ENCODE peak calls at places on chromosomes 12 and 14, in seven cellular contexts. E, M, H, F, X, I and J are unnamed samples.

GRCh38 chr14:79418649-79419415 is 792.5 kb downstream of the DIO2 start:
- DNase-seq in E (no peak), M (no peak), H (no peak), F (no peak), X (no peak), I (no peak), J (no peak)

GRCh38 chr12:26523708-26524150 is 309.3 kb downstream of the ITPR2 start:
- DNase-seq in E (peak), M (peak), H (no peak), F (peak), X (no peak), I (no peak), J (no peak)

GRCh38 chr12:47221256-47222023 is 141.7 kb upstream of the AMIGO2 start:
- DNase-seq in E (no peak), M (no peak), H (no peak), F (no peak), X (no peak), I (peak), J (no peak)

GRCh38 chr12:53052419-53053222 is 2.8 kb downstream of the TNS2 start:
- DNase-seq in E (peak), M (peak), H (peak), F (peak), X (no peak), I (no peak), J (no peak)

GRCh38 chr14:24943024-24943423 is 106.9 kb downstream of the STXBP6 start:
- DNase-seq in E (no peak), M (peak), H (no peak), F (no peak), X (peak), I (no peak), J (peak)

GRCh38 chr12:98453070-98453469 is 62.3 kb upstream of the TMPO start:
- DNase-seq in E (no peak), M (no peak), H (no peak), F (no peak), X (no peak), I (no peak), J (no peak)

GRCh38 chr14:33589334-33589733 is 361.5 kb downstream of the EGLN3 start:
- DNase-seq in E (peak), M (peak), H (no peak), F (no peak), X (no peak), I (no peak), J (peak)

GRCh38 chr12:21656931-21657335 is 709 bp downstream of the LDHB start:
- DNase-seq in E (peak), M (no peak), H (peak), F (peak), X (peak), I (peak), J (peak)

GRCh38 chr14:61153436-61153835 is 127.7 kb downstream of the TMEM30B start:
- DNase-seq in E (no peak), M (no peak), H (peak), F (no peak), X (peak), I (no peak), J (no peak)

GRCh38 chr14:79016828-79017505 is 846.8 kb downstream of the NRXN3 start:
- DNase-seq in E (no peak), M (no peak), H (peak), F (no peak), X (no peak), I (no peak), J (peak)

GRCh38 chr12:129237881-129238280 is 384.6 kb downstream of the GLT1D1 start:
- DNase-seq in E (no peak), M (no peak), H (no peak), F (no peak), X (no peak), I (no peak), J (no peak)

GRCh38 chr12:98828802-98829600 is 183.9 kb downstream of the APAF1 start:
- DNase-seq in E (no peak), M (no peak), H (no peak), F (no peak), X (no peak), I (no peak), J (no peak)

GRCh38 chr12:93793983-93794382 is 116.8 kb downstream of the CRADD start:
- DNase-seq in E (no peak), M (no peak), H (no peak), F (no peak), X (no peak), I (no peak), J (no peak)

GRCh38 chr12:74066476-74066875 is 471.2 kb upstream of the ATXN7L3B start:
- DNase-seq in E (no peak), M (no peak), H (no peak), F (no peak), X (no peak), I (no peak), J (peak)

GRCh38 chr12:56520025-56520810 is 1.4 kb upstream of the RBMS2 start:
- DNase-seq in E (no peak), M (peak), H (no peak), F (peak), X (no peak), I (no peak), J (no peak)

GRCh38 chr12:58186914-58187313 is 245.5 kb downstream of the ATP23 start:
- DNase-seq in E (no peak), M (no peak), H (no peak), F (no peak), X (no peak), I (no peak), J (no peak)

GRCh38 chr14:67999290-67999689 is 179.7 kb downstream of the RAD51B start:
- DNase-seq in E (no peak), M (no peak), H (peak), F (no peak), X (no peak), I (no peak), J (no peak)

GRCh38 chr14:97705976-97706375 is 908.8 kb downstream of the VRK1 start:
- DNase-seq in E (no peak), M (no peak), H (no peak), F (no peak), X (no peak), I (no peak), J (no peak)

GRCh38 chr14:68285421-68286179 is 466.0 kb downstream of the RAD51B start:
- DNase-seq in E (no peak), M (no peak), H (no peak), F (no peak), X (no peak), I (no peak), J (no peak)

GRCh38 chr14:105326891-105327694 is 12.5 kb downstream of the PACS2 start:
- DNase-seq in E (no peak), M (no peak), H (no peak), F (no peak), X (peak), I (no peak), J (no peak)

GRCh38 chr12:73935817-73936216 is 601.8 kb upstream of the ATXN7L3B start:
- DNase-seq in E (no peak), M (no peak), H (no peak), F (no peak), X (peak), I (no peak), J (no peak)

GRCh38 chr12:659090-659683 is 4.1 kb downstream of the NINJ2 start:
- DNase-seq in E (no peak), M (no peak), H (no peak), F (no peak), X (peak), I (no peak), J (no peak)

GRCh38 chr12:45290218-45290609 is 74.3 kb downstream of the ANO6 start:
- DNase-seq in E (no peak), M (no peak), H (no peak), F (no peak), X (no peak), I (no peak), J (no peak)

GRCh38 chr12:59787610-59788009 is 191.8 kb downstream of the SLC16A7 start:
- DNase-seq in E (no peak), M (no peak), H (no peak), F (no peak), X (no peak), I (peak), J (no peak)

GRCh38 chr12:82555699-82556098 is 131.0 kb upstream of the TMTC2 start:
- DNase-seq in E (no peak), M (no peak), H (no peak), F (no peak), X (no peak), I (no peak), J (no peak)

GRCh38 chr12:125519026-125519651 is 453.9 kb downstream of the AACS start:
- DNase-seq in E (no peak), M (no peak), H (no peak), F (no peak), X (no peak), I (no peak), J (no peak)

DNA sequence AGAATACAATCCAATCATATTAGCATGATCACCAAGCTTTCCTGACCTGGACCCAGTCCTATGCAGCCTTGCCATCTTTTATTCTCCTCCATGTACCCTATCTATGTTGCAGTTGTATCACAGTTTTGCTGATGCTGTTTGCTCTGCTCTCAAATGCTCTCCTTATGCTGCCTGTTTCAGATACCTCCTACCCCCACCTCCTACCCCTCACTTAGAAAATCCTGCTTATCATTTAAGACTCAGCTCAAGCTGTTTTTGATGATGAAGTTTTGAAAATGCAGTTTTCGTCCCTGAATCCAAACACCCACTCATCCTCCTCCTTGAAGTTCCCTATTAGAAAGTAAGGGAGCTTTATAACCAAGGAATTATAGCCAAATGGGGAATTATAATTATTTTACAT is 457.4 kb upstream of the ATP2B1 start:
- DNase-seq in E (no peak), M (no peak), H (no peak), F (no peak), X (no peak), I (no peak), J (no peak)
- H3K27ac ChIP-seq in E (no peak), M (no peak), H (no peak), F (no peak), X (no peak), I (no peak), J (no peak)

GRCh38 chr12:108612788-108613282 is 15.0 kb upstream of the TMEM119 start:
- DNase-seq in E (no peak), M (no peak), H (no peak), F (no peak), X (peak), I (no peak), J (no peak)
- H3K27ac ChIP-seq in E (no peak), M (no peak), H (no peak), F (no peak), X (no peak), I (peak), J (no peak)

GRCh38 chr14:21026251-21026987 is 1.6 kb upstream of the NDRG2 start:
- DNase-seq in E (peak), M (peak), H (no peak), F (no peak), X (no peak), I (no peak), J (no peak)
- H3K27ac ChIP-seq in E (peak), M (peak), H (no peak), F (peak), X (no peak), I (no peak), J (no peak)

DNA sequence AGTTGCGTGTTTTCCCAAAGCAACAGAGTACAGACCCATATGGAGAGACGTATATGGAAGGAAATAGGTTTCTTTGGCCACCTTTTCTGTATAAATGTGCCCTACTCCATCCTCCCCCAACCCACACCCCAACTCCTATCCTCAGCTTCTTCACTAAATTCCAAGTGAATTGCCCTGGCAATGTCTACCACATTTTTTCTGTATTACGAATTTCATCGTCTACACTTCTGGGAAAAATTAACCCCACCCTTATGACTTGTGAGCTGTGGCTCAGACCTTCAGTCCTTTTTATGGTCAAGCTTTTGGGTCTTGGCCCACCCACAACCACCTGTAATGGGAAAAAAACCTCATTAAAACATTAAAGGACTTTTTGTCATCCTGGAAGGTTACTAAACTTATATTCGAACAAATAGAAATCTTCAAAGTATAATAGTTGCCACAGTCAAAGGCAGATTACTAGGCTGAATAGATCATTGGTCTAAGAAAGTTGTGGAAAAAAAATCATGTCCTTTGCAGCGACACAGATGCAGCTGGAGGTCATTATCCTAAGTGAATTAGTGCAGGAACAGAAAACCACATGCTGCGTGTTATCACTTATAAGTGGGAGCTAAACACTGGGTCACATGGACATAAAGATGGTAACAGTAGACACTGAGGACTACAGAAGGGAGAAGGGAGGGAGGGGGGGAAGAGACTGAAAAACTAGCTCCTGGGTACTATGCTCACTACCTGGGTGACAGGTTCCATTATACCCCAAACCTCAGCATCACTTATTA is 15.7 kb upstream of the NFKBIA start:
- DNase-seq in E (no peak), M (no peak), H (peak), F (no peak), X (no peak), I (no peak), J (no peak)
- H3K27ac ChIP-seq in E (no peak), M (no peak), H (peak), F (no peak), X (no peak), I (peak), J (no peak)

GRCh38 chr14:100323121-100323941 is at the start of gene SLC25A47:
- DNase-seq in E (no peak), M (no peak), H (no peak), F (no peak), X (no peak), I (no peak), J (no peak)

GRCh38 chr14:100325958-100326357 is 2.8 kb downstream of the SLC25A47 start:
- DNase-seq in E (no peak), M (no peak), H (no peak), F (no peak), X (no peak), I (no peak), J (no peak)

GRCh38 chr14:100322138-100322957 is 791 bp upstream of the SLC25A47 start:
- DNase-seq in E (no peak), M (no peak), H (no peak), F (no peak), X (no peak), I (no peak), J (no peak)

GRCh38 chr14:100325231-100325632 is 2.1 kb downstream of the SLC25A47 start:
- DNase-seq in E (peak), M (no peak), H (no peak), F (no peak), X (no peak), I (no peak), J (no peak)

DNA sequence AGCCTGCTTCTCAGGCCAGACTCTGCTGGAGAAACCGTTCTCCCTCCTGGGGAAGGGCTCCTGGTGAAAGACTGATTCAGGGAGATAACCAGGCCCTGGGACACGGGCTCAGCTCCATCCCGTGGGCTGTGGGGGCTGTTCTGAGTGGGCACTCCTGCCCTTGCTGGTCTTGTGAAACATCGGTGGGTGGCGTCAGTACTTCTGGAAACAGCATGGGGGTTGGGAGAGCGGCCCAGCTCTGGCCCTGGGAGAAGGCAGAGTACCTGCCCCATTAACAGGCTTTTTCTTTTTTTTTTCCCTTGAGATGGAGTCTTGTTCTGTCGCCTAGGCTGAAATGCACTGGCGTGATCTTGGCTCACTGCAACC is 786 bp downstream of the SLC25A47 start:
- DNase-seq in E (no peak), M (no peak), H (no peak), F (no peak), X (no peak), I (no peak), J (no peak)
- H3K27ac ChIP-seq in E (no peak), M (no peak), H (no peak), F (no peak), X (no peak), I (no peak), J (no peak)

GRCh38 chr12:20120296-20120695 is 248.0 kb upstream of the PDE3A start:
- DNase-seq in E (no peak), M (no peak), H (no peak), F (no peak), X (no peak), I (no peak), J (no peak)
- H3K27ac ChIP-seq in E (no peak), M (no peak), H (no peak), F (no peak), X (no peak), I (no peak), J (no peak)

GRCh38 chr12:109864916-109865315 is 15.4 kb downstream of the GLTP start:
- DNase-seq in E (no peak), M (no peak), H (peak), F (no peak), X (no peak), I (no peak), J (peak)

GRCh38 chr12:109863961-109864712 is 16.2 kb downstream of the GLTP start:
- DNase-seq in E (no peak), M (no peak), H (peak), F (no peak), X (no peak), I (no peak), J (peak)

GRCh38 chr12:109860961-109861360 is 19.4 kb downstream of the GLTP start:
- DNase-seq in E (no peak), M (no peak), H (no peak), F (no peak), X (no peak), I (no peak), J (no peak)

GRCh38 chr12:109858764-109859163 is 21.6 kb downstream of the GLTP start:
- DNase-seq in E (no peak), M (no peak), H (peak), F (no peak), X (no peak), I (no peak), J (no peak)

DNA sequence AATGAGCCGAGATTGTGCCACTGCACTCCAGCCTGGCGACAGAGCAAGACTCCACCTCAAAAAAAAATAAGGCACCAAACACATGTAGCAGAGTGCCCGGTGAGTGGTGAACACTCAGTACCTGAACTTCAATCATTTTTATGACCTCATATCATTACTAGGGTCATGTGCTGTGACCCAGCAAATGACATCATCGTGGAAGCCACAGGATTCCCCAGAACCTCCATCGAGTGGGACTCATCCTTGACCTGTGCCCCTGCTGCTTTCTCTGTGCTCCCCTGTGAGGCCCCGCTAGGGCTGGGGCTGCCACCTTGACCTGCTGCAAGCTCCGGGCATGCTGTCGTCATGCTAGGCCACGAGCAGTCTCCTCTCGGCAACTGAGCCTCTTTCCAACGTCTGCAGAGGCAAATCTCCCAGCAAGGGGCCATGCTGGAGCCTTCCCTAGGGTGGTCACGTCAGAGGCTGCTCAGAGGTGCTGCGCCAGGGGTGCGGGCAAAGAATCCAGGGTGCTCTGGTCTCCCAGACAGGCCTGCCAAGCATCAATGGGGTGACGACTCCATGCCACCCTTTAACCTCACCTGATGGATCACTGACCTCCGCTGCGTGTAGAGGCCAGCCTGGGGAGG is 18.5 kb downstream of the GLTP start:
- DNase-seq in E (no peak), M (no peak), H (no peak), F (no peak), X (no peak), I (no peak), J (no peak)
- H3K27ac ChIP-seq in E (no peak), M (no peak), H (no peak), F (no peak), X (no peak), I (no peak), J (no peak)

GRCh38 chr12:43271659-43272058 is 280.3 kb downstream of the ADAMTS20 start:
- DNase-seq in E (no peak), M (no peak), H (no peak), F (no peak), X (no peak), I (no peak), J (no peak)

GRCh38 chr12:43267782-43268181 is 284.2 kb downstream of the ADAMTS20 start:
- DNase-seq in E (no peak), M (no peak), H (no peak), F (no peak), X (no peak), I (no peak), J (no peak)

GRCh38 chr12:43277630-43278267 is 274.3 kb downstream of the ADAMTS20 start:
- DNase-seq in E (no peak), M (no peak), H (peak), F (no peak), X (no peak), I (peak), J (no peak)

GRCh38 chr12:43278268-43278832 is 273.7 kb downstream of the ADAMTS20 start:
- DNase-seq in E (no peak), M (no peak), H (no peak), F (no peak), X (no peak), I (no peak), J (no peak)

GRCh38 chr12:43273467-43273866 is 278.5 kb downstream of the ADAMTS20 start:
- DNase-seq in E (no peak), M (no peak), H (no peak), F (no peak), X (no peak), I (no peak), J (no peak)
- H3K27ac ChIP-seq in E (no peak), M (no peak), H (no peak), F (no peak), X (no peak), I (no peak), J (no peak)

GRCh38 chr14:104121142-104121541 is 17.2 kb upstream of the KIF26A start:
- DNase-seq in E (no peak), M (no peak), H (no peak), F (no peak), X (no peak), I (no peak), J (no peak)

GRCh38 chr14:104128981-104129380 is 9.4 kb upstream of the KIF26A start:
- DNase-seq in E (no peak), M (no peak), H (no peak), F (no peak), X (no peak), I (no peak), J (no peak)

GRCh38 chr14:104126753-104127152 is 11.6 kb upstream of the KIF26A start:
- DNase-seq in E (no peak), M (no peak), H (no peak), F (no peak), X (no peak), I (no peak), J (no peak)

GRCh38 chr14:104123879-104124278 is 14.5 kb upstream of the KIF26A start:
- DNase-seq in E (no peak), M (no peak), H (no peak), F (no peak), X (no peak), I (no peak), J (no peak)

GRCh38 chr14:104125011-104125410 is 13.4 kb upstream of the KIF26A start:
- DNase-seq in E (no peak), M (no peak), H (no peak), F (no peak), X (no peak), I (no peak), J (no peak)
- H3K27ac ChIP-seq in E (no peak), M (no peak), H (no peak), F (no peak), X (no peak), I (no peak), J (no peak)